ENCODE peak calls at places on chromosome 11, in eight cellular contexts. I is HFF-Myc, O is right atrium auricular region, U is AG04450, S is fibroblast of the aortic adventitia, P is cardiac muscle cell, Z is pancreas, B is fibroblast of mammary gland. A is an unnamed sample.

GRCh38 chr11:112806876-112807275 is 154.3 kb upstream of the NCAM1 start:
- DNase-seq in Z (no peak), I (no peak), P (peak), O (no peak), U (no peak), B (no peak), S (no peak), A (no peak)

GRCh38 chr11:58334708-58335107 is 24.2 kb downstream of the OR5B17 start:
- DNase-seq in Z (no peak), O (no peak), S (peak), U (peak), P (no peak), I (peak), B (peak), A (peak)

GRCh38 chr11:7603031-7603781 is 70.1 kb downstream of the CYB5R2 start:
- DNase-seq in I (peak), S (peak), O (no peak), Z (no peak), U (no peak), B (peak), P (no peak), A (no peak)

GRCh38 chr11:553083-553948 is 7.2 kb downstream of the LMNTD2 start:
- DNase-seq in S (no peak), I (no peak), B (no peak), P (no peak), U (no peak), Z (no peak), O (no peak), A (no peak)

GRCh38 chr11:100980156-100980555 is 149.5 kb downstream of the PGR start:
- DNase-seq in I (no peak), P (no peak), O (no peak), U (no peak), Z (no peak), B (peak), S (peak), A (no peak)

GRCh38 chr11:118699508-118700220 is 20.2 kb upstream of the TREH start:
- DNase-seq in B (no peak), O (no peak), U (no peak), Z (no peak), S (no peak), P (no peak), I (no peak), A (no peak)

GRCh38 chr11:115774756-115775155 is 270.5 kb upstream of the CADM1 start:
- DNase-seq in P (no peak), I (no peak), S (no peak), U (no peak), Z (no peak), B (no peak), O (no peak), A (no peak)

GRCh38 chr11:14620027-14620511 is 23.5 kb upstream of the PDE3B start:
- DNase-seq in B (no peak), P (no peak), Z (no peak), S (no peak), U (no peak), O (no peak), I (no peak), A (no peak)

GRCh38 chr11:115052601-115053000 is 374.3 kb downstream of the NXPE2 start:
- DNase-seq in P (no peak), Z (no peak), S (no peak), I (no peak), O (peak), U (no peak), B (no peak), A (no peak)

GRCh38 chr11:76800466-76801200 is 17.5 kb downstream of the TSKU start:
- DNase-seq in S (no peak), B (no peak), U (no peak), Z (peak), I (no peak), O (peak), P (no peak), A (no peak)

GRCh38 chr11:113345978-113346377 is 31.6 kb downstream of the TTC12 start:
- DNase-seq in I (no peak), O (no peak), S (no peak), B (no peak), P (no peak), Z (no peak), U (peak), A (no peak)

GRCh38 chr11:118916842-118917388 is 8.8 kb downstream of the BCL9L start:
- DNase-seq in I (no peak), U (no peak), S (peak), P (peak), O (peak), B (peak), Z (no peak), A (peak)

GRCh38 chr11:68297052-68297378 is 15.4 kb upstream of the LRP5 start:
- DNase-seq in P (no peak), U (no peak), B (no peak), S (no peak), Z (no peak), I (no peak), O (no peak), A (no peak)

GRCh38 chr11:130555251-130555841 is 106.9 kb downstream of the ADAMTS15 start:
- DNase-seq in Z (peak), S (peak), P (no peak), I (no peak), O (peak), B (peak), U (no peak), A (peak)

GRCh38 chr11:45913514-45913913 is 4.2 kb downstream of the PEX16 start:
- DNase-seq in U (no peak), S (no peak), Z (no peak), I (no peak), P (no peak), O (no peak), B (no peak), A (no peak)

GRCh38 chr11:132100583-132100982 is 730.2 kb downstream of the NTM start:
- DNase-seq in Z (no peak), P (no peak), O (no peak), U (no peak), I (no peak), B (no peak), S (no peak), A (no peak)

GRCh38 chr11:110113507-110113906 is 20.3 kb downstream of the ZC3H12C start:
- DNase-seq in S (no peak), I (no peak), U (no peak), Z (no peak), P (no peak), B (no peak), O (no peak), A (no peak)

GRCh38 chr11:43517518-43517917 is 158.8 kb downstream of the TTC17 start:
- DNase-seq in S (no peak), P (no peak), I (no peak), Z (no peak), B (peak), O (no peak), U (no peak), A (no peak)

GRCh38 chr11:113106507-113106906 is 145.3 kb downstream of the NCAM1 start:
- DNase-seq in I (peak), O (no peak), Z (no peak), B (no peak), P (no peak), U (no peak), S (peak), A (peak)

GRCh38 chr11:22539851-22540376 is 85.7 kb downstream of the FANCF start:
- DNase-seq in Z (no peak), P (peak), U (no peak), O (no peak), S (peak), I (peak), B (peak), A (no peak)

GRCh38 chr11:119880143-119880542 is 151.1 kb upstream of the NECTIN1 start:
- DNase-seq in U (no peak), I (no peak), O (no peak), Z (no peak), B (no peak), S (no peak), P (no peak), A (no peak)

GRCh38 chr11:72591785-72592490 is 82.3 kb downstream of the PDE2A start:
- DNase-seq in S (no peak), U (no peak), P (no peak), O (no peak), Z (no peak), I (no peak), B (no peak), A (no peak)

GRCh38 chr11:36177837-36178236 is 111.4 kb downstream of the COMMD9 start:
- DNase-seq in S (no peak), I (no peak), U (no peak), O (no peak), B (no peak), P (no peak), Z (no peak), A (no peak)

GRCh38 chr11:125268611-125269010 is 104.1 kb downstream of the PKNOX2 start:
- DNase-seq in Z (no peak), I (no peak), P (no peak), S (no peak), O (no peak), U (no peak), B (no peak), A (peak)

GRCh38 chr11:2760196-2760871 is 60.5 kb upstream of the KCNQ1OT1 start:
- DNase-seq in I (no peak), P (no peak), O (peak), Z (no peak), S (no peak), B (no peak), U (no peak), A (no peak)

DNA sequence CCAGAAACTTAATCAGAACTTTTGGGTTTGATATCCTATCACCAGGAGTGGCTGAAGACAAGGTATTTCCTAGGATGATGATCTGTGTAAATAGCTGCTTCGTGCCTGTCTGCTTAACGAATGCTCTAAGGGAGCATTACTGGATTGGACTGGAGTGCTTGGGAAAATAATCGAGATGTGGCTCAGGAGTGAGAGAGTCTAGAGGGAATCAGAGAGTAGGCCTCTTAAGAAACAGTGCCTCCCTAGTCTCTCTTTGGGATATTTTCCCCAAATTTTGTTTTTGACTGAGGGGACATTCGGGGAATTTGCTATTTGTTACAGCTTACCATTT is 2.5 kb downstream of the MAML2 start:
- DNase-seq in U (no peak), O (no peak), S (peak), I (no peak), Z (no peak), P (no peak), B (peak), A (no peak)
- H3K4me3 ChIP-seq in U (peak), O (peak), S (peak), I (peak), Z (peak), P (no peak), B (peak), A (no peak)

DNA sequence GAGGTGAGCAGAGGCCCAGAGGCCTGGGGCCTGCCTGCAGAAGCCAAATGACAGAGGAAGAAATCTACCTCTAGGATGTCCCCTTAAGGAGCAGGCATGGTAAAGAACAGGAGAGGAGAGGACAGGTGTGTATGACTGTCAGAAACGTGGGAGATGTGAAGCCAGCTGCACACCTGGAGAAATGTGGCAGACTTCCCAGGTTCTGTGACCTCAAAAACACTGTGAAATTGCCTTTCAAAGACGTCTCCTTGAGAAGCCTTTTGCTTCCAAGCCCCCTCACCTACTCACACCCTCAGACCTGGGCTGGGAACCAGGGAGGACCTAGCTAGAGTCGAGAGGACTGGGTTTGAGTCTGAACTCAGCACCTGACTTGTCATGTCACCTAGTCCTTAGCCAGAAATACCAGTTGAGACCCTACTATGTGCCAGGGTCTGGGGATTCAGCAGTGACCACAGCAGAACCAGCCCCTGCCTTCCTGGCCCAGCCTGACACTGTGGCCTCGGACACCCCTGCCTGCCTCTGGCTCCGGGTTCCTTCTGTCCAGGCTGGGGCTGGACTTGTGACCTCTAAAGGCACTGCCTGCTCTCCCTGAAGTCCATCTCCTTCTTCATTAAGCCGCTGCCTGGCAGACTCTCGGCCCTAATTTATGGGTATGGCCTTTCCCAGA is 5.6 kb downstream of the TPBGL start:
- DNase-seq in Z (peak), S (no peak), P (no peak), B (no peak), I (no peak), U (no peak), O (no peak), A (no peak)
- H3K4me3 ChIP-seq in Z (no peak), S (no peak), P (no peak), B (no peak), I (no peak), U (no peak), O (no peak), A (no peak)

GRCh38 chr11:19342036-19342435 is 101.3 kb upstream of the E2F8 start:
- DNase-seq in U (no peak), B (no peak), O (no peak), P (no peak), S (no peak), Z (no peak), I (no peak), A (no peak)

GRCh38 chr11:19345848-19346681 is 105.3 kb upstream of the E2F8 start:
- DNase-seq in O (no peak), I (no peak), P (peak), Z (no peak), S (peak), B (peak), U (no peak), A (no peak)

GRCh38 chr11:19347911-19348310 is 107.2 kb upstream of the E2F8 start:
- DNase-seq in Z (no peak), B (no peak), P (no peak), O (no peak), I (no peak), S (no peak), U (no peak), A (no peak)

GRCh38 chr11:19344661-19345518 is 104.1 kb upstream of the E2F8 start:
- DNase-seq in Z (peak), S (peak), P (peak), B (peak), O (no peak), I (no peak), U (no peak), A (peak)

GRCh38 chr11:19345519-19345847 is 104.7 kb upstream of the E2F8 start:
- DNase-seq in B (peak), S (no peak), O (peak), Z (no peak), P (peak), I (no peak), U (no peak), A (no peak)
- H3K4me3 ChIP-seq in B (peak), S (peak), O (peak), Z (no peak), P (peak), I (no peak), U (peak), A (no peak)

GRCh38 chr11:32435152-32435480 is 223 bp downstream of the WT1 start:
- DNase-seq in Z (no peak), U (no peak), B (no peak), P (no peak), S (peak), I (no peak), O (no peak), A (no peak)

GRCh38 chr11:32436751-32437405 is 1.5 kb upstream of the WT1 start:
- DNase-seq in S (no peak), U (no peak), I (no peak), O (no peak), Z (no peak), B (no peak), P (no peak), A (no peak)

GRCh38 chr11:32435511-32435946 is at the start of gene WT1:
- DNase-seq in U (no peak), B (no peak), S (peak), Z (no peak), O (no peak), I (no peak), P (peak), A (no peak)

GRCh38 chr11:32437406-32438345 is 2.3 kb upstream of the WT1 start:
- DNase-seq in I (no peak), Z (no peak), B (no peak), U (no peak), S (no peak), O (no peak), P (peak), A (no peak)

DNA sequence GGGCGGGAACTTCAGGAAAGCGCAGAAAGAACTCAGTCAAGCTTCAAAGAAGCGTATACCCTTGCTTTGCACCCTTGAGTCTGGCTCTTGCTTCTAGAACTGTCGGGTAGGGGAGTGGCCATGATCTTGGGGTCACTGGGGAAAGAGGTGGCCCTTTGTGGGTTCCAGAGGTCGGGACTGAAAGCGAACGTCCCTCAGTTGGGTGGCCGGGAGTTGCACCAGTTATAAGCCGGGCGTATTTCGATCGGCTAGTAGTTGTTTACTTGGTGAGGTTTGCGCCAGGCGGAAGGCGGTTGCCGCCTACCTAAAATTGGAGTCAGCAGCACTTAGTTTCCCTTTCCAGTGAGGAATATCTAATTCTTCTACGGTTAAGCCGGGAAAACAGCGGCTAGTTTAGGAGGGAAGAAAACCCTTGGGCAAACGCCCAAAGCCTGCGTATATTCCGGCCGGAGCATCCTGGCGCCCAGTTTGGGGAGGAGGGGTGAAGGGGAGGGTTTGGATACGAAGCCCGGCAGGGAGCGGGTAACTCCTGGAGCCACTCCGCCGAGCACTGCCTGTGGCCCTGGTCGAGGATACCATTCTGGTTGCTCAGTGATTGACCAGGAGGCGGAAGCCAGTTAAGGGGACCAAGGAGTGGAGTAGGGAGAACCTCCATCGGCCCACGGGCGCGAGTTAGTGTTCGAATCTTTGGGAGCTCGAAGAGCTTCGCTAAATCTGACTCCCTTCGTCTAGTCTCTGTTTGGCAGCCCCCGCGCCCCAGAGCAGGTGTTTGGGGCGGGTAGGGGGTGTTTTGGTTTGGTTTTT is 810 bp upstream of the WT1 start:
- DNase-seq in S (peak), O (no peak), Z (no peak), U (no peak), I (no peak), P (no peak), B (no peak), A (no peak)
- H3K4me3 ChIP-seq in S (peak), O (peak), Z (no peak), U (no peak), I (no peak), P (peak), B (no peak), A (no peak)

GRCh38 chr11:66987158-66987620 is 12.1 kb downstream of the C11orf86 start:
- DNase-seq in I (no peak), U (no peak), Z (no peak), S (no peak), O (no peak), P (peak), B (no peak), A (no peak)
- H3K4me3 ChIP-seq in I (no peak), U (no peak), Z (no peak), S (no peak), O (no peak), P (no peak), B (no peak), A (no peak)

GRCh38 chr11:117230286-117230961 is 1.4 kb downstream of the PCSK7 start:
- DNase-seq in O (peak), B (peak), S (no peak), I (no peak), Z (no peak), P (no peak), U (no peak), A (no peak)
- H3K4me3 ChIP-seq in O (no peak), B (peak), S (peak), I (peak), Z (no peak), P (no peak), U (peak), A (peak)

GRCh38 chr11:93984205-93984586 is 37.0 kb upstream of the HEPHL1 start:
- DNase-seq in P (no peak), O (no peak), I (no peak), U (no peak), Z (no peak), S (peak), B (peak), A (no peak)
- H3K4me3 ChIP-seq in P (no peak), O (no peak), I (no peak), U (no peak), Z (no peak), S (no peak), B (no peak), A (no peak)

DNA sequence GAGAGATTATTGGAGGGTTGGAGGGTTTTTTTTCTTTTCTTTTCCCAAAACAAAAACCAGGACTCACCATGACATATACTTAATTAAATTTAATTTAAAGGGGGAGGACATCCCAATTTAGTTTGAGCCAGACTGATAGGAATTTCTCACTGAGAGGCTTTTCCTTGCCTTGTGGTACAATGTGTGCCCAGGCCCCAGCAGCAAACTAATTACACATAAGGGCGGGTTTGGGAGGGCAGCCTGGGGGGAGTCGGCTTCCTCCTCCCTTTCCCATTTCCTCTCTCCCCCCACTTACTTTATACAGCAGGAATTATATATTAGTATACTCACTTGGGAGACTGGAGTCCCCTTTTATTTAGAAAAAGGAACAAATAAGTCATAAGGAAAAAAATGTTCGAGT is 2.9 kb downstream of the TEAD1 start:
- DNase-seq in I (no peak), B (peak), Z (no peak), O (no peak), U (no peak), P (no peak), S (peak), A (peak)
- H3K4me3 ChIP-seq in I (peak), B (peak), Z (peak), O (peak), U (peak), P (peak), S (peak), A (peak)

GRCh38 chr11:122179966-122180365 is 64.0 kb upstream of the BLID start:
- DNase-seq in Z (no peak), U (no peak), B (no peak), P (no peak), I (no peak), S (no peak), O (no peak), A (no peak)

GRCh38 chr11:122181893-122182292 is 65.9 kb upstream of the BLID start:
- DNase-seq in S (no peak), U (no peak), P (no peak), B (peak), I (no peak), Z (no peak), O (no peak), A (no peak)

GRCh38 chr11:122178795-122179194 is 62.8 kb upstream of the BLID start:
- DNase-seq in O (no peak), U (no peak), P (no peak), I (no peak), Z (no peak), S (peak), B (peak), A (no peak)

GRCh38 chr11:122181372-122181771 is 65.4 kb upstream of the BLID start:
- DNase-seq in O (no peak), U (no peak), B (no peak), I (no peak), P (no peak), Z (no peak), S (peak), A (no peak)

DNA sequence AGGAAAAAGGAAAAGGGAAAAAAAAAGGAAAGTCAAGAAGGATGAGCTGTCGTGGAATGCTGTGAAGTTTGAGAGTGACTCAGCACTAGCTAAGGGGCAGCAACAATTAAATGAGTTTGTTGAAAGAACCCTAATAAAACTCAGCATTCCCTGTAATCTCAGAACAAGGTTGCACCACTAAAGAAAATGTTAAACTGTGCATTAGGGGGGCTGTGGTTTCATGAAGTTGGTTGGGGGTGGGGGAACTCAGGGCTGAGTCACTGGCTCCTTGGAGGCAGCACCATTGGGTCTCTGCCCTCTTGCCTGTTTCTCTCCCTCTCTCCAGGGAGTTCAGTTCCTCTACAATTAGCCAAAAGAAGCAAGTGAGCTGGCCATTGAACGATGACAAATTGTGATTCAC is 64.4 kb upstream of the BLID start:
- DNase-seq in I (peak), B (peak), P (no peak), S (peak), O (no peak), Z (no peak), U (peak), A (peak)
- H3K4me3 ChIP-seq in I (peak), B (peak), P (no peak), S (peak), O (no peak), Z (no peak), U (peak), A (peak)